ENCODE peak calls at places on chromosomes 2 and 18, in four cellular contexts. G is upper lobe of left lung, U is GM23248, Z is uterus. I is an unnamed sample.

GRCh38 chr2:189515264-189515663 is 65.3 kb downstream of the SLC40A1 start:
- DNase-seq in G (no peak), U (peak; percentile 17), Z (no peak), I (no peak)

GRCh38 chr18:42030586-42031182 is 75.7 kb downstream of the PIK3C3 start:
- DNase-seq in U (peak; percentile 55), G (no peak), Z (no peak), I (no peak)

GRCh38 chr2:64291181-64291580 is 147.0 kb upstream of the PELI1 start:
- DNase-seq in G (no peak), Z (no peak), U (peak; percentile 94), I (peak; percentile 72)

GRCh38 chr18:35432565-35433001 is 55.4 kb upstream of the ZNF396 start:
- DNase-seq in U (no peak), Z (no peak), G (no peak), I (no peak)

GRCh38 chr2:226797289-226797988 is 2.2 kb downstream of the IRS1 start:
- DNase-seq in G (peak; percentile 87), Z (peak; percentile 58), U (peak; percentile 86), I (no peak)

GRCh38 chr2:224171226-224171625 is 132.1 kb upstream of the SERPINE2 start:
- DNase-seq in U (no peak), Z (no peak), G (no peak), I (peak; percentile 89)

GRCh38 chr2:198499539-198499938 is 695.1 kb downstream of the PLCL1 start:
- DNase-seq in U (peak; percentile 88), Z (no peak), G (no peak), I (no peak)

GRCh38 chr2:237996041-237996593 is 29.3 kb downstream of the UBE2F start:
- DNase-seq in Z (no peak), G (no peak), U (peak; percentile 75), I (no peak)

GRCh38 chr2:72579595-72580180 is 246.1 kb downstream of the EXOC6B start:
- DNase-seq in G (no peak), Z (no peak), U (peak; percentile 71), I (peak; percentile 61)

GRCh38 chr2:121076885-121077549 is 208.0 kb downstream of the TFCP2L1 start:
- DNase-seq in U (peak; percentile 76), Z (no peak), G (peak; percentile 92), I (peak; percentile 61)

GRCh38 chr18:33875029-33875428 is 297.0 kb downstream of the ASXL3 start:
- DNase-seq in Z (no peak), G (no peak), U (no peak), I (peak; percentile 60)

GRCh38 chr18:2171840-2172625 is 399.3 kb downstream of the METTL4 start:
- DNase-seq in U (no peak), G (no peak), Z (no peak), I (peak; percentile 68)

GRCh38 chr2:227805578-227805977 is 8.1 kb upstream of the CCL20 start:
- DNase-seq in G (no peak), U (no peak), Z (no peak), I (peak; percentile 47)

GRCh38 chr2:15365411-15365810 is 195.7 kb downstream of the NBAS start:
- DNase-seq in G (no peak), Z (no peak), U (peak; percentile 35), I (no peak)

GRCh38 chr2:24836206-24836605 is 43.0 kb downstream of the CENPO start:
- DNase-seq in G (no peak), U (no peak), Z (no peak), I (no peak)

GRCh38 chr2:239607795-239608171 is 207.0 kb upstream of the HDAC4 start:
- DNase-seq in Z (no peak), G (peak; percentile 54), U (no peak), I (no peak)

GRCh38 chr18:49560277-49561126 is 1.4 kb upstream of the LIPG start:
- DNase-seq in U (peak; percentile 34), Z (no peak), G (peak; percentile 79), I (peak; percentile 72)

GRCh38 chr18:78717051-78717765 is 262.4 kb upstream of the SALL3 start:
- DNase-seq in Z (no peak), G (no peak), U (no peak), I (no peak)

GRCh38 chr2:240319855-240320560 is 115.5 kb upstream of the GPC1 start:
- DNase-seq in G (peak; percentile 60), U (peak; percentile 98), Z (no peak), I (no peak)

GRCh38 chr18:61579581-61579980 is 246.4 kb downstream of the CDH20 start:
- DNase-seq in Z (no peak), U (peak; percentile 8), G (no peak), I (no peak)

GRCh38 chr2:157257312-157258252 is at the start of gene GALNT5:
- DNase-seq in G (no peak), U (peak; percentile 86), Z (no peak), I (peak; percentile 37)
- H3K4me3 ChIP-seq in G (peak within 1 kb of the TSS; percentile 45), U (peak within 1 kb of the TSS; percentile 95), Z (no peak within 1 kb of the TSS), I (peak within 1 kb of the TSS; percentile 38)

GRCh38 chr2:108635630-108636354 is 83.5 kb upstream of the RANBP2 start:
- DNase-seq in U (no peak), Z (no peak), G (no peak), I (no peak)

GRCh38 chr2:108632332-108632712 is 87.0 kb upstream of the RANBP2 start:
- DNase-seq in G (no peak), Z (no peak), U (no peak), I (no peak)

GRCh38 chr2:108632748-108633147 is 86.5 kb upstream of the RANBP2 start:
- DNase-seq in Z (no peak), U (no peak), G (no peak), I (peak; percentile 64)

GRCh38 chr2:108634591-108635160 is 84.6 kb upstream of the RANBP2 start:
- DNase-seq in U (no peak), G (no peak), Z (no peak), I (no peak)

DNA sequence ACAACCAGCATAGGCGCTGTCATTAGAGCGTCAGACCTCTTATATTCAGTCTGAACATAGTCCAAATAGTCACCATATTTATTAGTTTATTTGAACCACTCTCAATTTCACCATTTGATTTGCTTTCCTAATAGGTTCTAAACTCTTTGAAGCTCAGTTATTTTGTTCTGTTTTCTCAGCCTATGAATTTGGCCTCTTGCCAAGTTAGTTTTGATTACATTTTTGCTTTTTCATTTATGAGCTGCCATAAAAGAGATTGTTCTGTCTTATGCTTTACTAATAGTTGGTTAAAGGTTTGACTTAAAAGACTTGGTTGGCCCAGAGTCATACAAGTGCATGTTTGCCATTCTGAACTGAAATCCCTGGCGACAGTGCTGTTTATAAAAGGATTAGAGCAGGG is 85.9 kb upstream of the RANBP2 start:
- DNase-seq in U (no peak), G (no peak), Z (no peak), I (peak; percentile 71)
- H3K4me1 ChIP-seq in U (peaks cover 26% of the 10 kb centered on the region), G (peaks cover 68% of the 10 kb centered on the region), Z (peaks cover 13% of the 10 kb centered on the region), I (peaks cover 13% of the 10 kb centered on the region)

DNA sequence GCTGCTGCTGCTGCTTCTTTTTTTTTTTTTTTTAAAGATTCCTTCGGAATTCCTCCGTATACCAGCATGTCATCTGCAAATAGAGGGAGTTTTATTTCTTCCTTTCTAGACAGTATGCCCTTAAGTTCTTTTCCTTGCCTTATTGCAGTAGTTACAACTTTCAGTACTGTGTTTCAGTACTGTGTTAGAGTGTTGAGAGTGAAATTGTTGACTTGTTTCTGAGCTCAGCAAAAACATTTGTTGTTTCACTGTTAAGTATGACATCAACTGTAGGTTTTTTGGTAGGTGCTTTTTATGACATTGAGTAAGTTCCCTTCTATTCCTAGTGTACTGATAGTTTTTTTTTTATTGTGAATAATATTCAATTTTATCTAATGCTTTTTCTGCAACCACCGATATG is 43.8 kb downstream of the ACVR2A start:
- DNase-seq in G (no peak), U (no peak), Z (no peak), I (no peak)
- H3K4me3 ChIP-seq in G (no peak overlapping the region), U (no peak overlapping the region), Z (no peak overlapping the region), I (no peak overlapping the region)

GRCh38 chr2:190651413-190651812 is 2.5 kb downstream of the NAB1 start:
- DNase-seq in Z (no peak), G (no peak), U (no peak), I (no peak)
- H3K4me1 ChIP-seq in Z (peaks cover 7% of the 10 kb centered on the region), G (peaks cover 45% of the 10 kb centered on the region), U (peaks cover 51% of the 10 kb centered on the region), I (no peaks in the 10 kb centered on the region)

GRCh38 chr2:6308986-6309385 is 556.7 kb downstream of the CMPK2 start:
- DNase-seq in Z (no peak), G (no peak), U (no peak), I (no peak)

GRCh38 chr2:6310910-6311215 is 554.8 kb downstream of the CMPK2 start:
- DNase-seq in G (no peak), U (no peak), Z (no peak), I (no peak)

GRCh38 chr2:6310186-6310909 is 555.4 kb downstream of the CMPK2 start:
- DNase-seq in U (no peak), Z (no peak), G (no peak), I (no peak)

GRCh38 chr2:6312377-6312776 is 553.3 kb downstream of the CMPK2 start:
- DNase-seq in U (no peak), Z (no peak), G (no peak), I (no peak)

GRCh38 chr2:6309415-6310185 is 556.1 kb downstream of the CMPK2 start:
- DNase-seq in Z (no peak), U (no peak), G (no peak), I (no peak)
- H3K4me3 ChIP-seq in Z (no peak overlapping the region), U (no peak overlapping the region), G (no peak overlapping the region), I (no peak overlapping the region)

DNA sequence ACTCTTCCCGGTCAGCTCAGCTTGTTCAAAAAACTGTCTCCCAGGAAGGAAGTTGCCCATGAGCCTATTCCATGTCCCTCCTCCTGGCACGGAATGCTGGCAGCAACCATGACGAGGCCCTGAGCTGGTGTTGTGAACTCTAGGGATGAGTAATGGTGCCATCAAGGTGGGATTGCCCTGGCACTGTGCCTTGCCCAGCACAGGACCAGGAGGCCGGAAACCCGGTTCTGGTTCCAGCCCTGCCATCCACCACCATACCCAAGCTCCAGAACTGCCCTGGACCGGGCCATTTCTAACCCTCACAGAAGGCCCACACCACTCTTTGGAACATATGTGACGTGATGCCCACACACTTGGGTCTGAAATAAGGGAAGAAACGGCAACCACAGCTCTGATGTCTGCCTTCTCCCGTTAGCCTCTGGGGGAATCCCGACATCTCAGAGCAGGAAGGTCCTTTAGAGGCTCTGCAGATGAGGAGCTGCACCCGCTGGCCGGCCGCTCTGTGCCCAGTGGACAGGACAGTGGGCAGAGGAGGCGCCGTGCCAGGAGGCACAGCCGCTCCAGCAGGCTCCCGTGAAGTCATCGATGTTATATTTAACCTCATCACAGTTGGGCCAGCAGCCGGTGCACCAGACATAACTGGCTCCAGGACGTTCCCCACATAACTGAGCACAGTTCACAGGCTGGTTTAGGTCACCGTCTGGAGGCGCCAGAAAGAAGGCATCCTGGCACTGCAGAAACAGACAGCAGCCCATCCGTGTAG is 462.0 kb upstream of the ID2 start:
- DNase-seq in U (peak; percentile 3), G (peak; percentile 73), Z (no peak), I (no peak)
- H3K4me1 ChIP-seq in U (peaks cover 5% of the 10 kb centered on the region), G (no peaks in the 10 kb centered on the region), Z (no peaks in the 10 kb centered on the region), I (no peaks in the 10 kb centered on the region)

DNA sequence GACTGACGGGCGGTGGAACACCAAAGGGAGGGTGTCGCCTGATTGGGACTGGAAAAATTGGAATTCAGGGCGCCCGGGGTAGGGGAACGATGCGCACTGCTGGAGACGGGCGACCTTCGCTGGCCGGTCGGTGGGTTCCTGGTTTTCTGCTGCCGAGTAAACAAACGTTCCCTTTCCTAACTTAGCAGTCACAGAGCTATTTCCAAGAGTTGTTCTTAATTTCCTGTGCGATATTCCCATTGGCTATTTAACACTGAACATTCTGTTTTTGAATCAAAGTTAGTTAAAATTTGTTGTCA is 738 bp downstream of the C18orf54 start:
- DNase-seq in G (no peak), Z (no peak), U (peak; percentile 49), I (no peak)
- H3K4me3 ChIP-seq in G (peak overlapping the region; percentile 89), Z (peak overlapping the region; percentile 87), U (peak overlapping the region; percentile 92), I (peak overlapping the region; percentile 60)